ENCODE peak calls at places on chromosomes 12 and 14, in six cellular contexts. One of them, this sample, is unnamed.

GRCh38 chr14:56554301-56554700 is 25.3 kb upstream of the TMEM260 start:
- DNase-seq in K562: no peak
- DNase-seq in IMR-90: no peak
- DNase-seq in adrenal gland: no peak
- DNase-seq in HCT116: no peak
- DNase-seq in H1: no peak
- DNase-seq in this sample: no peak

GRCh38 chr12:58346032-58346632 is 404.8 kb downstream of the ATP23 start:
- DNase-seq in K562: peak; percentile 33
- DNase-seq in IMR-90: peak; percentile 62
- DNase-seq in adrenal gland: no peak
- DNase-seq in HCT116: peak; percentile 12
- DNase-seq in H1: no peak
- DNase-seq in this sample: no peak

GRCh38 chr14:54699735-54700134 is 132.8 kb downstream of the SAMD4A start:
- DNase-seq in K562: no peak
- DNase-seq in IMR-90: no peak
- DNase-seq in adrenal gland: no peak
- DNase-seq in HCT116: no peak
- DNase-seq in H1: no peak
- DNase-seq in this sample: no peak

GRCh38 chr12:57152408-57153038 is 5.1 kb upstream of the LRP1-AS start:
- DNase-seq in K562: no peak
- DNase-seq in IMR-90: peak; percentile 54
- DNase-seq in adrenal gland: peak; percentile 69
- DNase-seq in HCT116: no peak
- DNase-seq in H1: no peak
- DNase-seq in this sample: peak; percentile 47

GRCh38 chr12:20272801-20273200 is 95.5 kb upstream of the PDE3A start:
- DNase-seq in K562: no peak
- DNase-seq in IMR-90: no peak
- DNase-seq in adrenal gland: no peak
- DNase-seq in HCT116: no peak
- DNase-seq in H1: no peak
- DNase-seq in this sample: no peak

GRCh38 chr14:63909984-63910383 is 57.2 kb downstream of the SYNE2 start:
- DNase-seq in K562: no peak
- DNase-seq in IMR-90: peak; percentile 56
- DNase-seq in adrenal gland: no peak
- DNase-seq in HCT116: no peak
- DNase-seq in H1: no peak
- DNase-seq in this sample: no peak

GRCh38 chr12:96271469-96272199 is 77.5 kb downstream of the ELK3 start:
- DNase-seq in K562: no peak
- DNase-seq in IMR-90: peak; percentile 65
- DNase-seq in adrenal gland: no peak
- DNase-seq in HCT116: no peak
- DNase-seq in H1: no peak
- DNase-seq in this sample: no peak

GRCh38 chr12:116533343-116534248 is 25.6 kb upstream of the MAP1LC3B2 start:
- DNase-seq in K562: peak; percentile 97
- DNase-seq in IMR-90: peak; percentile 83
- DNase-seq in adrenal gland: peak; percentile 79
- DNase-seq in HCT116: peak; percentile 62
- DNase-seq in H1: peak; percentile 96
- DNase-seq in this sample: no peak

GRCh38 chr14:106069786-106070185 is 543.4 kb downstream of the TMEM121 start:
- DNase-seq in K562: no peak
- DNase-seq in IMR-90: no peak
- DNase-seq in adrenal gland: no peak
- DNase-seq in HCT116: no peak
- DNase-seq in H1: no peak
- DNase-seq in this sample: no peak

GRCh38 chr12:84995646-84996045 is 40.4 kb downstream of the TSPAN19 start:
- DNase-seq in K562: no peak
- DNase-seq in IMR-90: peak; percentile 42
- DNase-seq in adrenal gland: no peak
- DNase-seq in HCT116: no peak
- DNase-seq in H1: no peak
- DNase-seq in this sample: no peak

GRCh38 chr12:51401486-51401885 is 10.3 kb upstream of the GALNT6 start:
- DNase-seq in K562: no peak
- DNase-seq in IMR-90: no peak
- DNase-seq in adrenal gland: no peak
- DNase-seq in HCT116: no peak
- DNase-seq in H1: no peak
- DNase-seq in this sample: no peak

GRCh38 chr14:36324897-36325296 is 4.5 kb upstream of the MBIP start:
- DNase-seq in K562: no peak
- DNase-seq in IMR-90: no peak
- DNase-seq in adrenal gland: no peak
- DNase-seq in HCT116: no peak
- DNase-seq in H1: no peak
- DNase-seq in this sample: no peak

GRCh38 chr14:63659726-63660125 is 18.1 kb upstream of the WDR89 start:
- DNase-seq in K562: no peak
- DNase-seq in IMR-90: peak; percentile 10
- DNase-seq in adrenal gland: no peak
- DNase-seq in HCT116: no peak
- DNase-seq in H1: no peak
- DNase-seq in this sample: no peak

GRCh38 chr12:132520421-132521199 is 30.7 kb downstream of the FBRSL1 start:
- DNase-seq in K562: no peak
- DNase-seq in IMR-90: no peak
- DNase-seq in adrenal gland: no peak
- DNase-seq in HCT116: no peak
- DNase-seq in H1: no peak
- DNase-seq in this sample: no peak

GRCh38 chr12:52074656-52075408 is 4.7 kb upstream of the SMIM41 start:
- DNase-seq in K562: no peak
- DNase-seq in IMR-90: no peak
- DNase-seq in adrenal gland: no peak
- DNase-seq in HCT116: no peak
- DNase-seq in H1: no peak
- DNase-seq in this sample: no peak

GRCh38 chr14:101315802-101316296 is 245.4 kb upstream of the DIO3 start:
- DNase-seq in K562: no peak
- DNase-seq in IMR-90: no peak
- DNase-seq in adrenal gland: no peak
- DNase-seq in HCT116: peak; percentile 44
- DNase-seq in H1: peak; percentile 27
- DNase-seq in this sample: no peak

GRCh38 chr12:73863541-73863940 is 674.1 kb upstream of the ATXN7L3B start:
- DNase-seq in K562: no peak
- DNase-seq in IMR-90: no peak
- DNase-seq in adrenal gland: no peak
- DNase-seq in HCT116: peak; percentile 21
- DNase-seq in H1: no peak
- DNase-seq in this sample: no peak

GRCh38 chr14:32022938-32023466 is 54.1 kb upstream of the ARHGAP5 start:
- DNase-seq in K562: no peak
- DNase-seq in IMR-90: no peak
- DNase-seq in adrenal gland: no peak
- DNase-seq in HCT116: no peak
- DNase-seq in H1: no peak
- DNase-seq in this sample: no peak

GRCh38 chr14:90397401-90398314 is 829 bp downstream of the CALM1 start:
- DNase-seq in K562: peak; percentile 68
- DNase-seq in IMR-90: peak; percentile 24
- DNase-seq in adrenal gland: peak; percentile 55
- DNase-seq in HCT116: no peak
- DNase-seq in H1: peak; percentile 65
- DNase-seq in this sample: peak; percentile 39

GRCh38 chr14:92660571-92660970 is 87.9 kb downstream of the LGMN start:
- DNase-seq in K562: no peak
- DNase-seq in IMR-90: no peak
- DNase-seq in adrenal gland: no peak
- DNase-seq in HCT116: no peak
- DNase-seq in H1: no peak
- DNase-seq in this sample: no peak

GRCh38 chr12:64098709-64099354 is 123.3 kb downstream of the KICS2 start:
- DNase-seq in K562: no peak
- DNase-seq in IMR-90: peak; percentile 84
- DNase-seq in adrenal gland: peak; percentile 33
- DNase-seq in HCT116: no peak
- DNase-seq in H1: no peak
- DNase-seq in this sample: no peak

GRCh38 chr14:100586520-100587247 is 533 bp downstream of the BEGAIN start:
- DNase-seq in K562: peak; percentile 65
- DNase-seq in IMR-90: no peak
- DNase-seq in adrenal gland: peak; percentile 5
- DNase-seq in HCT116: peak; percentile 67
- DNase-seq in H1: peak; percentile 69
- DNase-seq in this sample: no peak

GRCh38 chr12:8078400-8078799 is 3.7 kb upstream of the NECAP1 start:
- DNase-seq in K562: peak; percentile 45
- DNase-seq in IMR-90: peak; percentile 87
- DNase-seq in adrenal gland: peak; percentile 34
- DNase-seq in HCT116: peak; percentile 50
- DNase-seq in H1: no peak
- DNase-seq in this sample: no peak

GRCh38 chr14:96274122-96274910 is 18.3 kb downstream of the BDKRB1 start:
- DNase-seq in K562: no peak
- DNase-seq in IMR-90: peak; percentile 97
- DNase-seq in adrenal gland: no peak
- DNase-seq in HCT116: no peak
- DNase-seq in H1: peak; percentile 37
- DNase-seq in this sample: no peak

GRCh38 chr14:22536853-22537338 is 52.1 kb downstream of the DAD1 start:
- DNase-seq in K562: peak; percentile 76
- DNase-seq in IMR-90: peak; percentile 98
- DNase-seq in adrenal gland: peak; percentile 81
- DNase-seq in HCT116: peak; percentile 82
- DNase-seq in H1: no peak
- DNase-seq in this sample: peak; percentile 74

GRCh38 chr12:6607751-6608591 is 792 bp upstream of the CHD4 start:
- DNase-seq in K562: peak; percentile 78
- DNase-seq in IMR-90: peak; percentile 25
- DNase-seq in adrenal gland: peak; percentile 58
- DNase-seq in HCT116: peak; percentile 92
- DNase-seq in H1: no peak
- DNase-seq in this sample: no peak

GRCh38 chr14:49483266-49483665 is 102.9 kb downstream of the RPS29 start:
- DNase-seq in K562: no peak
- DNase-seq in IMR-90: no peak
- DNase-seq in adrenal gland: no peak
- DNase-seq in HCT116: no peak
- DNase-seq in H1: no peak
- DNase-seq in this sample: no peak

GRCh38 chr12:91852646-91853045 is 293.0 kb downstream of the BTG1 start:
- DNase-seq in K562: no peak
- DNase-seq in IMR-90: no peak
- DNase-seq in adrenal gland: no peak
- DNase-seq in HCT116: no peak
- DNase-seq in H1: no peak
- DNase-seq in this sample: no peak

GRCh38 chr12:100520048-100520769 is 46.5 kb downstream of the NR1H4 start:
- DNase-seq in K562: no peak
- DNase-seq in IMR-90: no peak
- DNase-seq in adrenal gland: no peak
- DNase-seq in HCT116: no peak
- DNase-seq in H1: no peak
- DNase-seq in this sample: no peak

DNA sequence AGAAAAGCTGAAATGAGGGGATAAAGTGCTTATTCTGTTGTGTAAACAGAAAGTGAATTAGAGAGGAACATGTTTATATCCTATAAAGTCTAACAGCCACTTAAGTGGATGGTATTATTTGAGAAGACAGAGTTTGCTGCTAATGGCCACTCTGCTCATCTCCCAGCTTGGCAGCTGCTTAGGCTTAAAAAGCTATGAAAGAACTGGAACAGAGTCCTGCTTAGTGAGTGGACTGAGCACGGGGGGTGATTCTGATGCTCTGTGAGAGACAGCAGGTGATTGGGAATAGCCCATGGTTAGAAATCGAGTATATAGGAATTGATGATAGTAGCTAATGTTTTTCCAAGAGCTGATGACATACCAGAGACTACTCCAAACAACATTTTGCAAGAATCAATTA is 646.0 kb upstream of the TMEM132C start:
- DNase-seq in K562: no peak
- DNase-seq in IMR-90: no peak
- DNase-seq in adrenal gland: no peak
- DNase-seq in HCT116: no peak
- DNase-seq in H1: no peak
- DNase-seq in this sample: no peak
- H3K27ac ChIP-seq in K562: no peak overlapping the region
- H3K27ac ChIP-seq in IMR-90: no peak overlapping the region
- H3K27ac ChIP-seq in adrenal gland: no peak overlapping the region
- H3K27ac ChIP-seq in HCT116: no peak overlapping the region
- H3K27ac ChIP-seq in H1: no peak overlapping the region
- H3K27ac ChIP-seq in this sample: no peak overlapping the region

DNA sequence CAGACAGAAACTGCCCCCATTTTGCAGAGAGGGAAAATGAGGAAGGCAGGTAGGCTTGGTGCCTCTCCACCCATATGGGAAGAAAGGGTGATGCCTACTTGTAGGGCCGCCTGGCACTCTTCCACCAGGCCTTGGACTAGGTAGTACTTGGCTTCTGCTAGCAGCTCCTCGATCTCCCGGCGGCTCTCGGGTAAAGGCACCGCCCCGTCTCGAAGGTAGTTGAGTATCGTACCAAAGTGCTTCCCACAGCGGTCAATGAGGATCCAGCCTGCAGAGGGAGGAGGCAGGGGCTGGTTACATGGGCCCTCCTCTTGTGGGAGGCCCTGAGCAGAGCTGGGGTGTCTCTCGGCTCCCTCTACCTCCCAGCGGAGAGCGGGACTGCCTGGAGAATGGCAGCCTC is 16.6 kb downstream of the KCTD10 start:
- DNase-seq in K562: no peak
- DNase-seq in IMR-90: no peak
- DNase-seq in adrenal gland: no peak
- DNase-seq in HCT116: no peak
- DNase-seq in H1: no peak
- DNase-seq in this sample: no peak
- H3K4me1 ChIP-seq in K562: peaks cover 34% of the 10 kb centered on the region
- H3K4me1 ChIP-seq in IMR-90: peaks cover 53% of the 10 kb centered on the region
- H3K4me1 ChIP-seq in adrenal gland: peaks cover 79% of the 10 kb centered on the region
- H3K4me1 ChIP-seq in HCT116: peaks cover 39% of the 10 kb centered on the region
- H3K4me1 ChIP-seq in H1: peaks cover 55% of the 10 kb centered on the region
- H3K4me1 ChIP-seq in this sample: peaks cover 30% of the 10 kb centered on the region

GRCh38 chr12:71303199-71303598 is 136.4 kb upstream of the LGR5 start:
- DNase-seq in K562: no peak
- DNase-seq in IMR-90: no peak
- DNase-seq in adrenal gland: no peak
- DNase-seq in HCT116: peak; percentile 73
- DNase-seq in H1: no peak
- DNase-seq in this sample: no peak
- TF ChIP-seq POLR2A in K562: no peak
- TF ChIP-seq POLR2A in IMR-90: no peak
- TF ChIP-seq POLR2A in adrenal gland: no peak
- TF ChIP-seq POLR2A in HCT116: no peak
- TF ChIP-seq POLR2A in H1: no peak
- TF ChIP-seq POLR2A in this sample: no peak

DNA sequence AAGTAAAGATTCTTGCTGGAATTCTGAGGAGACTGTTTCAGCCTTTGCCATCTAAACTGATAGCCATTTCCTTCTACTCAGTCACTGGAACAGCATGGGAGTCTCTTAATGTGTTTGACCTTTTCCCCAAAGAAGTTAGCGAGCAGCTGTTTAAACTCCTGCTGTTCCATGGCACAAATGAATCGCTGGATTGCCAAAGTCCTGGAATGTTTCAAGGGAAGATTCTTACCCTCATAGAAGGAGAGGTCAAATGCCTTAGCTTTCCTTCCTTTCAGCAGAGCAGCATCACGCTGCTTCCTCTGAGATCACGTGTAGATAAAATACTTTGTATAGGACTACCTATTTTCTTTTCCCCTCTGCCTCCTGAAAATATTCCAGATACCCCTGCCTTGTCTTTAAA is 10.5 kb upstream of the NR2C1 start:
- DNase-seq in K562: no peak
- DNase-seq in IMR-90: peak; percentile 89
- DNase-seq in adrenal gland: no peak
- DNase-seq in HCT116: no peak
- DNase-seq in H1: no peak
- DNase-seq in this sample: no peak
- H3K27ac ChIP-seq in K562: no peak overlapping the region
- H3K27ac ChIP-seq in IMR-90: peak overlapping the region; percentile 28
- H3K27ac ChIP-seq in adrenal gland: peak overlapping the region; percentile 35
- H3K27ac ChIP-seq in HCT116: no peak overlapping the region
- H3K27ac ChIP-seq in H1: no peak overlapping the region
- H3K27ac ChIP-seq in this sample: no peak overlapping the region